ENCODE peak calls at places on chromosome 18, in six cellular contexts. W is hypothalamus; N is IMR-90; M is tibial artery; V is EH; Y is stimulated activated CD8-positive, alpha-beta memory T cell treated with anti-CD3 and anti-CD28 coated beads, Interleukin-7, amount 100 ng/mL, for 24 hours. T is an unnamed sample.

GRCh38 chr18:59823611-59824195 is 76.1 kb upstream of the PMAIP1 start:
- DNase-seq in W (peak), N (peak), M (peak), V (peak), Y (no peak), T (peak)

GRCh38 chr18:76459687-76460350 is 35.2 kb downstream of the ZNF516 start:
- DNase-seq in W (no peak), N (peak), M (no peak), V (peak), Y (no peak), T (peak)

GRCh38 chr18:69752737-69753380 is 194.8 kb downstream of the CD226 start:
- DNase-seq in W (no peak), N (no peak), M (no peak), V (no peak), Y (no peak), T (no peak)

GRCh38 chr18:80119111-80119510 is 10.0 kb downstream of the ADNP2 start:
- DNase-seq in W (no peak), N (no peak), M (no peak), V (no peak), Y (no peak), T (no peak)

GRCh38 chr18:13540783-13541182 is 185.6 kb downstream of the FAM210A start:
- DNase-seq in W (no peak), N (no peak), M (no peak), V (no peak), Y (no peak), T (no peak)

GRCh38 chr18:35311506-35311905 is 21.5 kb upstream of the ZSCAN30 start:
- DNase-seq in W (no peak), N (peak), M (no peak), V (peak), Y (no peak), T (peak)

GRCh38 chr18:66668706-66669105 is 64.8 kb upstream of the CDH19 start:
- DNase-seq in W (no peak), N (no peak), M (no peak), V (no peak), Y (no peak), T (no peak)

GRCh38 chr18:55737781-55738468 is 149.9 kb upstream of the TCF4 start:
- DNase-seq in W (no peak), N (no peak), M (no peak), V (no peak), Y (no peak), T (no peak)

GRCh38 chr18:56028514-56028913 is 440.5 kb upstream of the TCF4 start:
- DNase-seq in W (no peak), N (peak), M (no peak), V (peak), Y (no peak), T (peak)

GRCh38 chr18:36149514-36150289 is 20.0 kb downstream of the ELP2 start:
- DNase-seq in W (no peak), N (no peak), M (no peak), V (no peak), Y (no peak), T (no peak)

GRCh38 chr18:48106976-48107781 is 176.7 kb upstream of the SMAD2 start:
- DNase-seq in W (no peak), N (no peak), M (no peak), V (no peak), Y (no peak), T (no peak)

GRCh38 chr18:66511810-66512209 is 92.1 kb downstream of the CDH19 start:
- DNase-seq in W (no peak), N (no peak), M (no peak), V (no peak), Y (no peak), T (peak)

GRCh38 chr18:13284330-13285027 is 65.9 kb downstream of the LDLRAD4 start:
- DNase-seq in W (no peak), N (no peak), M (peak), V (no peak), Y (no peak), T (no peak)

GRCh38 chr18:53056064-53056463 is 716.1 kb downstream of the DCC start:
- DNase-seq in W (no peak), N (no peak), M (no peak), V (no peak), Y (no peak), T (no peak)

GRCh38 chr18:62455222-62455621 is 67.6 kb upstream of the ZCCHC2 start:
- DNase-seq in W (no peak), N (no peak), M (no peak), V (no peak), Y (no peak), T (peak)